ENCODE peak calls at places on chromosomes 6 and 20, in seven cellular contexts. One of them, this sample, is unnamed.

GRCh38 chr20:10185741-10186558 is 32.7 kb upstream of the SNAP25 start:
- DNase-seq in BE2C: peak; percentile 27
- DNase-seq in brain microvascular endothelial cell: no peak
- DNase-seq in upper lobe of right lung: no peak
- DNase-seq in tibial nerve: no peak
- DNase-seq in IMR-90: no peak
- DNase-seq in K562: no peak
- DNase-seq in this sample: no peak

GRCh38 chr6:37952027-37952426 is 132.5 kb downstream of the ZFAND3 start:
- DNase-seq in BE2C: no peak
- DNase-seq in tibial nerve: no peak
- DNase-seq in upper lobe of right lung: no peak
- DNase-seq in IMR-90: no peak
- DNase-seq in brain microvascular endothelial cell: no peak
- DNase-seq in K562: no peak
- DNase-seq in this sample: no peak

GRCh38 chr20:46159101-46159897 is 41.2 kb downstream of the CD40 start:
- DNase-seq in K562: no peak
- DNase-seq in tibial nerve: no peak
- DNase-seq in BE2C: no peak
- DNase-seq in brain microvascular endothelial cell: no peak
- DNase-seq in upper lobe of right lung: no peak
- DNase-seq in IMR-90: no peak
- DNase-seq in this sample: no peak

GRCh38 chr6:166258854-166259276 is 49.3 kb downstream of the PRR18 start:
- DNase-seq in upper lobe of right lung: peak; percentile 77
- DNase-seq in tibial nerve: peak; percentile 36
- DNase-seq in IMR-90: no peak
- DNase-seq in brain microvascular endothelial cell: no peak
- DNase-seq in BE2C: no peak
- DNase-seq in K562: no peak
- DNase-seq in this sample: peak; percentile 91

GRCh38 chr6:74128536-74128935 is 432.5 kb downstream of the CD109 start:
- DNase-seq in upper lobe of right lung: no peak
- DNase-seq in brain microvascular endothelial cell: peak; percentile 35
- DNase-seq in BE2C: no peak
- DNase-seq in tibial nerve: no peak
- DNase-seq in IMR-90: peak; percentile 63
- DNase-seq in K562: no peak
- DNase-seq in this sample: no peak

GRCh38 chr6:151617539-151617938 is 123.7 kb downstream of the CCDC170 start:
- DNase-seq in BE2C: no peak
- DNase-seq in K562: no peak
- DNase-seq in tibial nerve: no peak
- DNase-seq in brain microvascular endothelial cell: no peak
- DNase-seq in upper lobe of right lung: no peak
- DNase-seq in IMR-90: no peak
- DNase-seq in this sample: no peak

GRCh38 chr20:46030290-46031013 is 1.4 kb downstream of the SLC12A5 start:
- DNase-seq in tibial nerve: no peak
- DNase-seq in BE2C: no peak
- DNase-seq in IMR-90: no peak
- DNase-seq in K562: no peak
- DNase-seq in upper lobe of right lung: no peak
- DNase-seq in brain microvascular endothelial cell: no peak
- DNase-seq in this sample: no peak

GRCh38 chr6:111411046-111411445 is 72.0 kb downstream of the REV3L start:
- DNase-seq in IMR-90: no peak
- DNase-seq in brain microvascular endothelial cell: no peak
- DNase-seq in tibial nerve: no peak
- DNase-seq in upper lobe of right lung: no peak
- DNase-seq in K562: no peak
- DNase-seq in BE2C: no peak
- DNase-seq in this sample: no peak

GRCh38 chr20:1897965-1898464 is 2.8 kb downstream of the SIRPA start:
- DNase-seq in BE2C: no peak
- DNase-seq in upper lobe of right lung: no peak
- DNase-seq in IMR-90: no peak
- DNase-seq in tibial nerve: no peak
- DNase-seq in brain microvascular endothelial cell: no peak
- DNase-seq in K562: no peak
- DNase-seq in this sample: peak; percentile 47

GRCh38 chr20:38714308-38714707 is 10.0 kb upstream of the SLC32A1 start:
- DNase-seq in brain microvascular endothelial cell: no peak
- DNase-seq in BE2C: no peak
- DNase-seq in upper lobe of right lung: no peak
- DNase-seq in IMR-90: no peak
- DNase-seq in K562: no peak
- DNase-seq in tibial nerve: no peak
- DNase-seq in this sample: no peak
- H3K27me3 ChIP-seq in brain microvascular endothelial cell: peaks cover 12% of the 10 kb centered on the region
- H3K27me3 ChIP-seq in BE2C: peaks cover 85% of the 10 kb centered on the region
- H3K27me3 ChIP-seq in upper lobe of right lung: peaks cover 33% of the 10 kb centered on the region
- H3K27me3 ChIP-seq in IMR-90: peaks cover 16% of the 10 kb centered on the region
- H3K27me3 ChIP-seq in K562: peaks cover 78% of the 10 kb centered on the region
- H3K27me3 ChIP-seq in tibial nerve: peaks cover 63% of the 10 kb centered on the region
- H3K27me3 ChIP-seq in this sample: peaks cover 84% of the 10 kb centered on the region

GRCh38 chr6:83188501-83188900 is 4.6 kb downstream of the PGM3 start:
- DNase-seq in IMR-90: no peak
- DNase-seq in brain microvascular endothelial cell: no peak
- DNase-seq in upper lobe of right lung: no peak
- DNase-seq in K562: no peak
- DNase-seq in BE2C: no peak
- DNase-seq in tibial nerve: no peak
- DNase-seq in this sample: no peak
- H3K36me3 ChIP-seq in IMR-90: peaks cover 22% of the 10 kb centered on the region
- H3K36me3 ChIP-seq in brain microvascular endothelial cell: peaks cover 55% of the 10 kb centered on the region
- H3K36me3 ChIP-seq in upper lobe of right lung: peaks cover 50% of the 10 kb centered on the region
- H3K36me3 ChIP-seq in K562: peaks cover 66% of the 10 kb centered on the region
- H3K36me3 ChIP-seq in BE2C: peaks cover 46% of the 10 kb centered on the region
- H3K36me3 ChIP-seq in tibial nerve: peaks cover 35% of the 10 kb centered on the region
- H3K36me3 ChIP-seq in this sample: peaks cover 45% of the 10 kb centered on the region

GRCh38 chr6:90096818-90097217 is 199.8 kb downstream of the BACH2 start:
- DNase-seq in IMR-90: no peak
- DNase-seq in BE2C: no peak
- DNase-seq in brain microvascular endothelial cell: no peak
- DNase-seq in K562: no peak
- DNase-seq in tibial nerve: no peak
- DNase-seq in upper lobe of right lung: no peak
- DNase-seq in this sample: no peak

GRCh38 chr6:90098637-90099036 is 198.0 kb downstream of the BACH2 start:
- DNase-seq in tibial nerve: no peak
- DNase-seq in IMR-90: no peak
- DNase-seq in brain microvascular endothelial cell: no peak
- DNase-seq in BE2C: no peak
- DNase-seq in K562: no peak
- DNase-seq in upper lobe of right lung: no peak
- DNase-seq in this sample: no peak

GRCh38 chr6:90097357-90097756 is 199.3 kb downstream of the BACH2 start:
- DNase-seq in BE2C: no peak
- DNase-seq in brain microvascular endothelial cell: no peak
- DNase-seq in IMR-90: no peak
- DNase-seq in K562: no peak
- DNase-seq in tibial nerve: no peak
- DNase-seq in upper lobe of right lung: no peak
- DNase-seq in this sample: no peak

GRCh38 chr6:90100059-90100665 is 196.5 kb downstream of the BACH2 start:
- DNase-seq in IMR-90: no peak
- DNase-seq in brain microvascular endothelial cell: no peak
- DNase-seq in K562: no peak
- DNase-seq in BE2C: no peak
- DNase-seq in tibial nerve: no peak
- DNase-seq in upper lobe of right lung: no peak
- DNase-seq in this sample: no peak

DNA sequence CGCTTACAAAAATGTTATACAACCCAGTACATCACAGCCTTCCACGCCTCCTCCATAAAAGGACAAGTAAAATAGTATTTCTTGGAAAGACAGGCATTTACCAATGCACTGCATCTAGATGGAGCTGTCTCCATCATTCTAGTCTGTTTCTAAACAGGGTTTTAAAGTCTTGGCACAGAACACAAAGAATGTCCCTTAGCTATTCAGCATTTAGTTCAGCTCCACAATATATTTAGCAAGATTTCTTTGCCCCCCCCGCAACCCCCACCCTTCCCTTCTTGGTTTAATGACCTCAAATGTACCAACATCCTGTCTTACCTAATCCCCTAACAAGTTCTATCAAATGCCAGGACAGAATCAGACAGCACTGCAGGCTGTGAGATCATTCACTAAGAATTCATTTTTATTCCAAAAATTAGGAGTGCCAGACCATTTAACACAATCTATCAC is 198.6 kb downstream of the BACH2 start:
- DNase-seq in BE2C: no peak
- DNase-seq in K562: no peak
- DNase-seq in IMR-90: peak; percentile 89
- DNase-seq in upper lobe of right lung: no peak
- DNase-seq in tibial nerve: peak; percentile 89
- DNase-seq in brain microvascular endothelial cell: peak; percentile 35
- DNase-seq in this sample: no peak
- TF ChIP-seq CTCF in BE2C: peak; percentile 22
- TF ChIP-seq CTCF in K562: no peak
- TF ChIP-seq CTCF in IMR-90: peak; percentile 59
- TF ChIP-seq CTCF in upper lobe of right lung: peak; percentile 46
- TF ChIP-seq CTCF in tibial nerve: peak; percentile 58
- TF ChIP-seq CTCF in brain microvascular endothelial cell: peak; percentile 52
- TF ChIP-seq CTCF in this sample: peak; percentile 17

DNA sequence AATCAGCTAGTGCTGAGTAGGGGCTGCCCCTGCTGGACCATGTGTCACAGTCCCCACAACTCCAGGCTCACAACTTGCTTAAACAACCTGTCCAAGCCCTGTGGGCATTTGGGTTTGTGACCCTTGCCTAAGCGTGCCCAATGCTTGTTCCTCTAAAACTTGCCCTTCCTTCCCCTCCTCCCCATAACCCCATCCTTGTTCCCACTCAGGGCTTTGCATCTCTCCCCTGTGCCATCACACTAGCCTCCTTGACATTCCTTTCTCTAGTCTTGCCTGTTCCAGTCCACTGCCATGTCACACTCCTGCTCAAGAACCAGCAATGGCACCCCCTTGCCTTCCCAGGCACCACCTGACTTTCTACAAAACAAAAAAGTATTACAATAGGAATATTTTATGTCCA is 2.3 kb upstream of the DLGAP4 start:
- DNase-seq in IMR-90: no peak
- DNase-seq in BE2C: no peak
- DNase-seq in brain microvascular endothelial cell: no peak
- DNase-seq in K562: no peak
- DNase-seq in upper lobe of right lung: no peak
- DNase-seq in tibial nerve: no peak
- DNase-seq in this sample: no peak
- H3K27me3 ChIP-seq in IMR-90: peaks cover 78% of the 10 kb centered on the region
- H3K27me3 ChIP-seq in BE2C: peaks cover 33% of the 10 kb centered on the region
- H3K27me3 ChIP-seq in brain microvascular endothelial cell: peaks cover 66% of the 10 kb centered on the region
- H3K27me3 ChIP-seq in K562: peaks cover 58% of the 10 kb centered on the region
- H3K27me3 ChIP-seq in upper lobe of right lung: peaks cover 88% of the 10 kb centered on the region
- H3K27me3 ChIP-seq in tibial nerve: peaks cover 91% of the 10 kb centered on the region
- H3K27me3 ChIP-seq in this sample: peaks cover 58% of the 10 kb centered on the region